ENCODE peak calls at places on chromosomes 16 and 17, in four cellular contexts. C is GM12891, L is K562, Q is GM12878. N is an unnamed sample.

GRCh38 chr17:40551874-40552768 is 13.2 kb downstream of the CCR7 start:
- DNase-seq in L (peak; percentile 0), Q (no peak), C (no peak), N (no peak)

GRCh38 chr16:54281535-54282201 is 4.9 kb downstream of the IRX3 start:
- DNase-seq in C (no peak), Q (no peak), L (no peak), N (no peak)

GRCh38 chr17:49969794-49970389 is 902 bp downstream of the DLX4 start:
- DNase-seq in L (no peak), C (no peak), Q (no peak), N (no peak)

GRCh38 chr17:12133183-12133582 is 112.5 kb downstream of the MAP2K4 start:
- DNase-seq in L (no peak), Q (no peak), C (no peak), N (no peak)

GRCh38 chr17:36614974-36615373 is 13.6 kb downstream of the MRM1 start:
- DNase-seq in L (no peak), C (no peak), Q (no peak), N (no peak)

GRCh38 chr17:69762359-69762758 is 312.7 kb upstream of the KCNJ16 start:
- DNase-seq in Q (no peak), C (no peak), L (no peak), N (no peak)

GRCh38 chr17:39777534-39778365 is 40.0 kb downstream of the GRB7 start:
- DNase-seq in Q (peak; percentile 73), L (no peak), C (no peak), N (no peak)

GRCh38 chr16:7482028-7482427 is 149.4 kb downstream of the RBFOX1 start:
- DNase-seq in Q (no peak), C (no peak), L (no peak), N (no peak)

GRCh38 chr17:77778636-77779524 is 179.6 kb upstream of the TNRC6C start:
- DNase-seq in C (no peak), Q (no peak), L (no peak), N (no peak)

GRCh38 chr17:62652251-62653001 is 25.0 kb downstream of the MRC2 start:
- DNase-seq in C (no peak), Q (no peak), L (no peak), N (peak; percentile 84)

GRCh38 chr17:48909796-48910195 is 1.6 kb downstream of the UBE2Z start:
- DNase-seq in L (no peak), Q (peak; percentile 30), C (no peak), N (no peak)

GRCh38 chr16:68367891-68368601 is 57.2 kb downstream of the PRMT7 start:
- DNase-seq in L (no peak), Q (no peak), C (no peak), N (no peak)

GRCh38 chr16:8864480-8864879 is 4.3 kb downstream of the CARHSP1 start:
- DNase-seq in C (no peak), Q (no peak), L (no peak), N (no peak)

GRCh38 chr17:29246638-29247037 is at the start of gene CRYBA1:
- DNase-seq in Q (no peak), L (no peak), C (no peak), N (no peak)

GRCh38 chr17:39012725-39013124 is 45.5 kb upstream of the FBXO47 start:
- DNase-seq in L (no peak), C (no peak), Q (no peak), N (no peak)

GRCh38 chr17:69523252-69523861 is 108.9 kb downstream of the MAP2K6 start:
- DNase-seq in C (peak; percentile 5), L (peak; percentile 24), Q (peak; percentile 55), N (peak; percentile 45)

GRCh38 chr16:80123189-80123588 is 417.6 kb upstream of the DYNLRB2 start:
- DNase-seq in L (no peak), Q (no peak), C (no peak), N (no peak)

GRCh38 chr17:21019976-21020575 is 22.7 kb downstream of the USP22 start:
- DNase-seq in C (no peak), Q (no peak), L (no peak), N (no peak)

GRCh38 chr17:19369846-19370492 is 7.4 kb upstream of the B9D1 start:
- DNase-seq in L (no peak), Q (no peak), C (no peak), N (no peak)

GRCh38 chr17:39144414-39144813 is 7.0 kb downstream of the PLXDC1 start:
- DNase-seq in L (no peak), C (no peak), Q (no peak), N (no peak)

GRCh38 chr17:44359001-44359400 is 4.7 kb downstream of the FAM171A2 start:
- DNase-seq in L (no peak), C (no peak), Q (no peak), N (no peak)

GRCh38 chr16:17512636-17513220 is 42.0 kb upstream of the XYLT1 start:
- DNase-seq in C (no peak), L (no peak), Q (no peak), N (no peak)

GRCh38 chr16:28549301-28549899 is 4.3 kb upstream of the SGF29 start:
- DNase-seq in C (no peak), L (peak; percentile 45), Q (no peak), N (peak; percentile 68)

GRCh38 chr17:41377546-41377945 is 4.6 kb downstream of the KRT34 start:
- DNase-seq in Q (no peak), L (no peak), C (no peak), N (no peak)

GRCh38 chr16:57505169-57505568 is 18.9 kb upstream of the DOK4 start:
- DNase-seq in L (no peak), C (no peak), Q (no peak), N (no peak)

GRCh38 chr16:57208926-57209325 is 22.8 kb downstream of the RSPRY1 start:
- DNase-seq in L (no peak), C (no peak), Q (no peak), N (no peak)

GRCh38 chr17:38579934-38580333 is 25.8 kb downstream of the SRCIN1 start:
- DNase-seq in Q (no peak), L (peak; percentile 74), C (no peak), N (no peak)

GRCh38 chr16:61014869-61015268 is 1021.4 kb downstream of the CDH8 start:
- DNase-seq in L (peak; percentile 2), C (no peak), Q (no peak), N (no peak)

GRCh38 chr17:56891751-56892150 is 22.1 kb downstream of the TRIM25 start:
- DNase-seq in Q (no peak), C (no peak), L (peak; percentile 41), N (no peak)

GRCh38 chr16:11328172-11329079 is 16.8 kb upstream of the RMI2 start:
- DNase-seq in C (peak; percentile 74), L (no peak), Q (peak; percentile 95), N (peak; percentile 82)

GRCh38 chr17:61355475-61355874 is 44.2 kb upstream of the TBX2 start:
- DNase-seq in Q (no peak), C (no peak), L (no peak), N (no peak)

GRCh38 chr16:55003916-55004315 is 73.3 kb downstream of the IRX5 start:
- DNase-seq in C (no peak), L (peak; percentile 7), Q (no peak), N (no peak)

GRCh38 chr17:37067555-37068111 is 118.9 kb downstream of the AATF start:
- DNase-seq in Q (no peak), C (no peak), L (peak; percentile 51), N (no peak)

GRCh38 chr17:46191332-46192210 is 1.7 kb downstream of the KANSL1 start:
- DNase-seq in Q (no peak), C (no peak), L (peak; percentile 82), N (peak; percentile 74)

GRCh38 chr16:87918314-87918713 is 18.0 kb downstream of the CA5A start:
- DNase-seq in C (no peak), L (no peak), Q (no peak), N (no peak)

GRCh38 chr16:48462146-48462740 is 77.0 kb upstream of the SIAH1 start:
- DNase-seq in Q (no peak), L (no peak), C (no peak), N (no peak)

GRCh38 chr17:45261577-45262515 is at the start of gene SPATA32:
- DNase-seq in L (no peak), C (peak; percentile 89), Q (no peak), N (no peak)

GRCh38 chr16:4606354-4606753 is 8.3 kb downstream of the UBALD1 start:
- DNase-seq in L (no peak), Q (no peak), C (no peak), N (no peak)
- TF ChIP-seq SPI1 in L (no peak), Q (no peak), C (no peak), N (no peak)

DNA sequence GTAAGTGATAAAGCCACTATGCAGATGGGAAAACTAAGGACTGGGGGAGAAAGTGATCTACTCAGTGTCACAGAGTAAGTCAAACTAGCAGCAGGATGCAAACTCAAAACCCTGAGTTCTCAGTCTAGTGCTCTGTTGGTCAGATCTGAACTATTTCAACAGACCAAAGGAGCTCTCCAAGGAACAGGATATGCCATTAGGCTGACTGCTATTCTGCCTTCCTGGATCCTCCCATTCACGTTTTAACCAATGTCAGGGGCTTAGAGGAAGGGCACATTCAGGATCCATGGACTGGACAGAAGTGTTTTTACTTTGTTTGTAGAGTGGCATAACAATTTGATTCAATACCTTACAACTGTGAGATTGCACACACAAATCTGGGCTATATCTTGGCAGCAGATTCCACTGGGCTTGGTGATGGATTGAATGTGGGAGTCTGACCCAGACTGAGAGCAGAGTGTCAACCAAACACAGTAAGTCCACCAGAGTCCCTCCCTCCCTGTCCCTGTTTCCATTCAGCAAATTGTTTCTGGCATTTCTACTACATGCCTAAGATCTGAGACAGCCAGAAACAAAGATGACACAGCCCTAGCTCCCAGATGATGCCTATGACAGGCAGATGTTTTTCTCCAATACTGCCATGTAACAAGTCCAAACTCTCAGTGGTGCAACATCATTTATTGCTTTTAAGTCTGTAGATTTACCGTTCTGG is 337.8 kb upstream of the CDH5 start:
- DNase-seq in C (no peak), Q (no peak), L (no peak), N (no peak)
- TF ChIP-seq SPI1 in C (no peak), Q (no peak), L (no peak), N (no peak)

GRCh38 chr17:83004791-83005380 is 74.5 kb upstream of the METRNL start:
- DNase-seq in L (no peak), Q (no peak), C (peak; percentile 7), N (no peak)
- TF ChIP-seq SPI1 in L (no peak), Q (no peak), C (no peak), N (no peak)

GRCh38 chr16:10172848-10173655 is 9.2 kb downstream of the GRIN2A start:
- DNase-seq in L (peak; percentile 34), Q (peak; percentile 4), C (no peak), N (no peak)
- TF ChIP-seq SPI1 in L (no peak), Q (peak; percentile 74), C (peak; percentile 81), N (no peak)

DNA sequence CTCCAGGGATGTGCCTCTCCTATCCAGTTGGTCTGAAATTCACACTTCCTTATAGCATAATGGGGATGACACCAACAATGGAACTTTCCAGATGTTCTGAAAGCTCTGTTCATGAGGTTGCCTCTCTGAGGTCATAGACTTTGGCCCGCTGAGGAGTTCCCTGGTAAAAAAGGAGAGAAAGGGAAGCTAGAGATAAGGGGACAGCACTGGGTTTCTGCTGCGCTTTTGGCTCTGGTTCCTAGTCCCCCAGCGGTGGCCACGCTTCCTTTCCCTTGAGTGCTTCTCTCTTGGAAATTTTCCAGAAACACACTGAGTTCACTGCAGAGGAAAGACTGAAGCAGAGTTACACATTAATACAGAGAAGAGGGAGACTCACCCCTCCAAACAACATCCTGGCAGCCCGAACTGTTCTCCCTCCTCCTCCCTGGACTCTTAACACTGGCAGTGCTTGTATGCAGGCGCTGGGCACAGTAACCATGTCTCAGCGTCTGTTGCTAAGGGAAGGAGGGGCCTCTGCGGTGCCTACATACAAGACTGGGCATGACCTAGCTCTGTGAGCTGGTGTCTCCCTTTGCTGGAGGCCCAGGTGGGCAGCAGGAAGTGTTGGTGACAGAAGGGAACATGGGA is at the start of gene DNAH3:
- DNase-seq in C (no peak), Q (no peak), L (peak; percentile 62), N (no peak)
- TF ChIP-seq SPI1 in C (no peak), Q (no peak), L (no peak), N (no peak)

N was measured in HL-60.